ENCODE peak calls at places on chromosomes 5 and 9, in four cellular contexts. F is IMR-90, B is mesendoderm, S is H9. L is an unnamed sample.

GRCh38 chr5:89374818-89375521 is 492.0 kb upstream of the MEF2C start:
- DNase-seq in F (no peak), B (no peak), S (no peak), L (no peak)

GRCh38 chr9:87890866-87891265 is 8.2 kb downstream of the SPATA31E1 start:
- DNase-seq in F (no peak), B (no peak), S (peak; percentile 29), L (no peak)

GRCh38 chr5:78985407-78986223 is 505 bp upstream of the ARSB start:
- DNase-seq in F (peak; percentile 64), B (no peak), S (peak; percentile 46), L (peak; percentile 60)

GRCh38 chr5:132266031-132266835 is 8.7 kb downstream of the PDLIM4 start:
- DNase-seq in F (no peak), B (no peak), S (no peak), L (no peak)

GRCh38 chr5:64632251-64632650 is 58.1 kb upstream of the SHISAL2B start:
- DNase-seq in F (peak; percentile 27), B (peak; percentile 60), S (no peak), L (peak; percentile 5)

GRCh38 chr5:12292610-12293204 is 388.5 kb upstream of the CTNND2 start:
- DNase-seq in F (no peak), B (peak; percentile 67), S (no peak), L (no peak)

GRCh38 chr5:176780951-176781350 is 29.4 kb upstream of the UNC5A start:
- DNase-seq in F (no peak), B (no peak), S (peak; percentile 20), L (no peak)

GRCh38 chr5:144276034-144276822 is 105.6 kb downstream of the KCTD16 start:
- DNase-seq in F (peak; percentile 6), B (no peak), S (no peak), L (no peak)

GRCh38 chr5:88826959-88827585 is 55.9 kb downstream of the MEF2C start:
- DNase-seq in F (peak; percentile 90), B (peak; percentile 51), S (peak; percentile 32), L (peak; percentile 44)

GRCh38 chr9:138022121-138022741 is 144.6 kb downstream of the CACNA1B start:
- DNase-seq in F (no peak), B (peak; percentile 85), S (peak; percentile 92), L (no peak)

GRCh38 chr9:101354143-101354764 is 30.6 kb downstream of the BAAT start:
- DNase-seq in F (no peak), B (no peak), S (no peak), L (no peak)

GRCh38 chr5:6328173-6328572 is 50.2 kb downstream of the MED10 start:
- DNase-seq in F (peak; percentile 1), B (peak; percentile 87), S (peak; percentile 75), L (no peak)

GRCh38 chr9:90065001-90065400 is 460.2 kb downstream of the GADD45G start:
- DNase-seq in F (no peak), B (no peak), S (no peak), L (peak; percentile 26)

GRCh38 chr5:120252839-120253238 is 211.3 kb upstream of the PRR16 start:
- DNase-seq in F (peak; percentile 62), B (no peak), S (no peak), L (peak; percentile 57)

GRCh38 chr9:131236761-131237160 is 39.5 kb downstream of the FAM78A start:
- DNase-seq in F (no peak), B (no peak), S (no peak), L (no peak)

GRCh38 chr5:5616247-5616895 is 193.9 kb downstream of the ICE1 start:
- DNase-seq in F (no peak), B (peak; percentile 21), S (no peak), L (no peak)

GRCh38 chr5:20649966-20650365 is 662.0 kb upstream of the CDH18 start:
- DNase-seq in F (no peak), B (no peak), S (no peak), L (no peak)

GRCh38 chr5:124996023-124996763 is 249.8 kb upstream of the ZNF608 start:
- DNase-seq in F (peak; percentile 47), B (peak; percentile 55), S (no peak), L (peak; percentile 56)

GRCh38 chr5:110027527-110028322 is 338.0 kb downstream of the MAN2A1 start:
- DNase-seq in F (no peak), B (peak; percentile 10), S (no peak), L (no peak)

GRCh38 chr9:138073808-138074207 is 196.2 kb downstream of the CACNA1B start:
- DNase-seq in F (no peak), B (no peak), S (peak; percentile 20), L (no peak)

GRCh38 chr9:112820886-112821285 is 69.8 kb downstream of the SLC46A2 start:
- DNase-seq in F (peak; percentile 78), B (no peak), S (no peak), L (no peak)

GRCh38 chr5:176508603-176509002 is 28.6 kb downstream of the RNF44 start:
- DNase-seq in F (peak; percentile 55), B (no peak), S (no peak), L (peak; percentile 20)

GRCh38 chr9:109092587-109092986 is 27.2 kb downstream of the TMEM245 start:
- DNase-seq in F (no peak), B (no peak), S (no peak), L (no peak)

GRCh38 chr5:98428806-98429205 is 344.7 kb upstream of the RGMB start:
- DNase-seq in F (peak; percentile 54), B (no peak), S (no peak), L (peak; percentile 77)

GRCh38 chr5:12865529-12865928 is 961.3 kb upstream of the CTNND2 start:
- DNase-seq in F (no peak), B (peak; percentile 71), S (no peak), L (no peak)

GRCh38 chr5:151896041-151896691 is 28.5 kb downstream of the GLRA1 start:
- DNase-seq in F (peak; percentile 51), B (peak; percentile 95), S (peak; percentile 52), L (peak; percentile 41)

GRCh38 chr5:59134770-59135169 is 551.9 kb downstream of the RAB3C start:
- DNase-seq in F (no peak), B (no peak), S (no peak), L (no peak)

GRCh38 chr5:38258319-38259061 is at the start of gene EGFLAM:
- DNase-seq in F (no peak), B (peak; percentile 88), S (peak; percentile 75), L (peak; percentile 39)

GRCh38 chr5:82749453-82749852 is 327.7 kb downstream of the TMEM167A start:
- DNase-seq in F (no peak), B (no peak), S (no peak), L (no peak)

GRCh38 chr9:121861501-121862180 is 210.2 kb downstream of the DAB2IP start:
- DNase-seq in F (no peak), B (peak; percentile 79), S (peak; percentile 74), L (peak; percentile 54)

GRCh38 chr5:1278656-1279442 is 16.0 kb downstream of the TERT start:
- DNase-seq in F (no peak), B (no peak), S (no peak), L (no peak)
- H3K23ac ChIP-seq in F (no peak overlapping the region), B (no peak overlapping the region), S (no peak overlapping the region), L (no peak overlapping the region)

DNA sequence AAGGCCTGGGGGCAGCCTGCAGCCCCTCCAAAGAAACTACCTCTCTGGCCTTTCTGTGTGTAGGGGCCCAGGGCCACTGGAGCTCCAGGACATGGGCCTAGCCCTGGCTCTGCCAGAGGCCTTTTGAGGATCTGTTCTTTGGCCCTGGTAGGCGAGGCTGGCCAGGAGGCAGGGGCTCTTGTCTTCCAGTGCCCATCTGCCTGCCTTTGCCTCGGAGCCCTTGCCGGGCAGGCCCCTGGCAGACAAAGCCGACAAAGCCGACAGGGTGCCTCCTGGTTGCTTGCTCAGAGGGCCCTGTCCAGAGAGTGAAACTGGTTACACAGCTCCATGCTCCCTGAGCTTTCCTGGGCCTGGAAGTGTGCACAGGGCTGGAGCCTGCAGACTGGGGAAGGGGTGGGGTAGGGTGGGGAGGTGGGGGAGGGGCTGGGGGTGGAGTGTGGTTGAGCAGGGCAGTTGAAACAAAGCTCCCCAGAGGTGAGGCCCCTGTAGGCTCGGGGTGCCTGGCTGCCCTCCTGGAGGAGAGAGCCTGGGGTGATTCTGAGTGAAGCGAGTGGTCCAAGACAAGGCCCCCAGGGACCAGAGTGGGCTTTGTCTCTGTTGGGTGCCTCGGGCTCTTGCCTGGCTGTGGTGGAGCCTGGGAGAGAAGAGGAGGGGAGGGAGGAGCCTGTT is 29.3 kb downstream of the PTPA start:
- DNase-seq in F (peak; percentile 45), B (peak; percentile 67), S (peak; percentile 77), L (peak; percentile 58)
- H3K79me1 ChIP-seq in F (peaks cover 5% of the 10 kb centered on the region), B (peaks cover 12% of the 10 kb centered on the region), S (no peaks in the 10 kb centered on the region), L (peaks cover 2% of the 10 kb centered on the region)

GRCh38 chr5:173642895-173643481 is 26.5 kb upstream of the BOD1 start:
- DNase-seq in F (no peak), B (no peak), S (peak; percentile 12), L (no peak)

GRCh38 chr5:173638631-173639030 is 22.2 kb upstream of the BOD1 start:
- DNase-seq in F (no peak), B (no peak), S (peak; percentile 18), L (no peak)

GRCh38 chr5:173642191-173642816 is 25.9 kb upstream of the BOD1 start:
- DNase-seq in F (no peak), B (no peak), S (peak; percentile 25), L (no peak)

GRCh38 chr5:173640166-173640804 is 23.8 kb upstream of the BOD1 start:
- DNase-seq in F (no peak), B (no peak), S (peak; percentile 19), L (no peak)

DNA sequence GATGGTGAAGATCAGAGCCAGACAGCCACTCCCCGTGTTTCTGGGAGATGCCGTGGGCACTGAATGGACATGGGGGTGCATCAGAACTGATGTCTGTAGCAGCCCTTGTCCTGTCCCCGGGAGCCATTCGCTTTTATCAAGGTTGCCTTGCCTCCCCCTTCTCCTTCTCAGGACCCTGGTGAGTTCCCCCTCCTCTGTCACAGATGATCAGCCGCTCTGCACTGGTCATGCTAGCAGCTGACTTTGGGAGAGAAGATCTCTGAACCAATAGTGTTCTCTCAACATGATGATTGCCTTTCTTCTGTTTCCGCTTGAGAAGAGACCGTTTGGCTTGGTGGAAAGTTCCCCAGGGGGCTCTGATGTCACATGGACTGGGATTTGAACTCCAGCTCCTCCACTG is 24.7 kb upstream of the BOD1 start:
- DNase-seq in F (no peak), B (no peak), S (no peak), L (no peak)
- H2BK120ac ChIP-seq in F (no peak overlapping the region), B (no peak overlapping the region), S (no peak overlapping the region), L (no peak overlapping the region)

GRCh38 chr5:77853353-77853907 is 77.3 kb upstream of the TBCA start:
- DNase-seq in F (no peak), B (no peak), S (no peak), L (peak; percentile 34)

GRCh38 chr5:77852514-77853352 is 76.6 kb upstream of the TBCA start:
- DNase-seq in F (peak; percentile 78), B (peak; percentile 73), S (peak; percentile 83), L (peak; percentile 73)

GRCh38 chr5:77852068-77852513 is 76.0 kb upstream of the TBCA start:
- DNase-seq in F (no peak), B (no peak), S (no peak), L (no peak)

GRCh38 chr5:77850536-77851228 is 74.5 kb upstream of the TBCA start:
- DNase-seq in F (no peak), B (peak; percentile 75), S (peak; percentile 56), L (peak; percentile 27)

GRCh38 chr5:77851229-77852067 is 75.3 kb upstream of the TBCA start:
- DNase-seq in F (peak; percentile 14), B (peak; percentile 58), S (peak; percentile 43), L (peak; percentile 22)
- H3K23ac ChIP-seq in F (peak overlapping the region; percentile 59), B (peak overlapping the region; percentile 51), S (no peak overlapping the region), L (no peak overlapping the region)